ENCODE peak calls at places on chromosomes 1 and 21, in ten cellular contexts. Z is ovary, C is IMR-90, D is tibial nerve, E is testis, V is Peyer's patch, B is body of pancreas, N is uterus, X is HCT116, Q is heart left ventricle. U is an unnamed sample.

GRCh38 chr21:41776778-41777177 is 9.9 kb upstream of the RIPK4 start:
- DNase-seq in Z (no peak), C (no peak), D (no peak), E (no peak), V (no peak), B (no peak), N (no peak), X (no peak), Q (no peak), U (no peak)

GRCh38 chr1:236952279-236953003 is 51.8 kb downstream of the MT1HL1 start:
- DNase-seq in Z (no peak), C (no peak), D (no peak), E (no peak), V (no peak), B (no peak), N (no peak), X (no peak), Q (no peak), U (no peak)

GRCh38 chr1:107865627-107866026 is 99.4 kb downstream of the VAV3 start:
- DNase-seq in Z (no peak), C (no peak), D (no peak), E (no peak), V (no peak), B (no peak), N (no peak), X (no peak), Q (no peak), U (no peak)

GRCh38 chr1:241485554-241485992 is 34.0 kb downstream of the FH start:
- DNase-seq in Z (no peak), C (peak; percentile 16), D (no peak), E (no peak), V (no peak), B (no peak), N (no peak), X (peak; percentile 12), Q (no peak), U (no peak)

GRCh38 chr1:226682841-226683800 is 56.0 kb downstream of the ITPKB start:
- DNase-seq in Z (no peak), C (no peak), D (no peak), E (no peak), V (no peak), B (no peak), N (no peak), X (no peak), Q (no peak), U (no peak)

GRCh38 chr1:167899253-167899681 is 14.7 kb downstream of the ADCY10 start:
- DNase-seq in Z (peak; percentile 62), C (peak; percentile 71), D (peak; percentile 21), E (no peak), V (no peak), B (no peak), N (peak; percentile 27), X (no peak), Q (peak; percentile 40), U (no peak)

GRCh38 chr1:99438656-99439055 is 174.4 kb downstream of the PLPPR4 start:
- DNase-seq in Z (no peak), C (peak; percentile 6), D (no peak), E (no peak), V (no peak), B (no peak), N (no peak), X (no peak), Q (no peak), U (no peak)

GRCh38 chr1:88061106-88061829 is 622.8 kb upstream of the PKN2 start:
- DNase-seq in Z (no peak), C (peak; percentile 70), D (peak; percentile 70), E (peak; percentile 78), V (no peak), B (peak; percentile 49), N (peak; percentile 17), X (peak; percentile 61), Q (peak; percentile 54), U (no peak)

GRCh38 chr1:100704473-100704872 is 15.1 kb upstream of the VCAM1 start:
- DNase-seq in Z (no peak), C (no peak), D (no peak), E (no peak), V (no peak), B (no peak), N (no peak), X (no peak), Q (no peak), U (no peak)

GRCh38 chr1:118325545-118326225 is 140.7 kb upstream of the SPAG17 start:
- DNase-seq in Z (no peak), C (no peak), D (no peak), E (no peak), V (no peak), B (no peak), N (no peak), X (no peak), Q (no peak), U (no peak)

DNA sequence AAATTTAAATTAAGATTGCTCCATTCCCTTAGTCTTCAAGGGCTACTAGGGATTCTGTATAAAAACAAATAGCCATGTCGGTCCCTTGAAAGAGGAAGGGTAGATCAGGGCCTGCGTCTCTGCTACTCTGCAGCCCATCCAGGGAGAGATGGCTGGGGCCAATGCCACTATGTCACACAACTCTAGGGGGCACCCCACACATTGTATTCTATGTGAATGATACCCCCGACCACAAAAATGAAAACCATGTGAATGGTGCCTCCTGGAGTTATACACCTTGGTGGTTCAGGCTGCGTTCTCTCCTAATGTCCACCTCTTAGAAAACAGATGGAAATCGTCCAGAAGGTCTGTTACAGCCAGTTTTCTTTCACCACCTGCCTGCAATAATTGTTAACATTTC is 18.0 kb downstream of the PIK3C2B start:
- DNase-seq in Z (no peak), C (no peak), D (no peak), E (no peak), V (no peak), B (no peak), N (no peak), X (no peak), Q (no peak), U (no peak)
- TF ChIP-seq CTCF in Z (no peak), C (no peak), D (no peak), E (no peak), V (no peak), B (no peak), N (no peak), X (no peak), Q (no peak), U (no peak)

GRCh38 chr1:225506727-225507126 is 78.9 kb upstream of the LBR start:
- DNase-seq in Z (no peak), C (no peak), D (no peak), E (no peak), V (no peak), B (no peak), N (no peak), X (no peak), Q (no peak), U (no peak)
- H3K36me3 ChIP-seq in Z (no peaks in the 10 kb centered on the region), C (peaks cover 7% of the 10 kb centered on the region), D (no peaks in the 10 kb centered on the region), E (no peaks in the 10 kb centered on the region), V (no peaks in the 10 kb centered on the region), B (peaks cover 3% of the 10 kb centered on the region), N (no peaks in the 10 kb centered on the region), X (peaks cover 3% of the 10 kb centered on the region), Q (peaks cover 6% of the 10 kb centered on the region), U (no peaks in the 10 kb centered on the region)

GRCh38 chr21:33937931-33938339 is 22.3 kb upstream of the ATP5PO start:
- DNase-seq in Z (no peak), C (no peak), D (no peak), E (no peak), V (no peak), B (no peak), N (no peak), X (no peak), Q (no peak), U (no peak)
- TF ChIP-seq POLR2A in Z (no peak), C (no peak), D (no peak), E (no peak), V (no peak), B (no peak), N (no peak), X (no peak), Q (no peak), U (no peak)

DNA sequence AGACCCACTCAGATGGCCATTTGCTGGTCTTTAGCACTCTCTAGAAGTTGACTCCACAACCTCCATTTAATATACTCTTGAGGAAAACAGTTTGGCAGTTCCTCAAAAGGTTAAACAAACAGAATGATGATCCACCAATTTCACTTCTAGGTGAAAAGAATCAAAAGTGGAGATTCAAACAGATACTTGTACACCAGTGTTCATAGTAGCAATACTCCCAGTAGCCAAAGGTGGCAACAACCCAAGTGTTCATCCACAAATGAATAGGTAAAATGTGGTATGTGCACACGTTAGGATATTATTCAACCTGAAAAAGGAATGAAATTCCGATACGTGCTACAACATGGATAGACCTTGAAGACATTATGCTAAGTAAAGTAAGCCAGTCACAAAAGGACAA is 6.3 kb downstream of the PRCC start:
- DNase-seq in Z (no peak), C (no peak), D (no peak), E (no peak), V (no peak), B (no peak), N (no peak), X (no peak), Q (no peak), U (no peak)
- TF ChIP-seq CTCF in Z (no peak), C (no peak), D (no peak), E (no peak), V (peak; percentile 13), B (peak; percentile 5), N (no peak), X (no peak), Q (no peak), U (no peak)

GRCh38 chr1:17632106-17632505 is 92.6 kb downstream of the ARHGEF10L start:
- DNase-seq in Z (no peak), C (no peak), D (no peak), E (no peak), V (no peak), B (no peak), N (no peak), X (no peak), Q (no peak), U (no peak)
- H3K36me3 ChIP-seq in Z (no peaks in the 10 kb centered on the region), C (peaks cover 30% of the 10 kb centered on the region), D (peaks cover 3% of the 10 kb centered on the region), E (no peaks in the 10 kb centered on the region), V (peaks cover 99% of the 10 kb centered on the region), B (peaks cover 54% of the 10 kb centered on the region), N (no peaks in the 10 kb centered on the region), X (no peaks in the 10 kb centered on the region), Q (peaks cover 75% of the 10 kb centered on the region), U (peaks cover 100% of the 10 kb centered on the region)

DNA sequence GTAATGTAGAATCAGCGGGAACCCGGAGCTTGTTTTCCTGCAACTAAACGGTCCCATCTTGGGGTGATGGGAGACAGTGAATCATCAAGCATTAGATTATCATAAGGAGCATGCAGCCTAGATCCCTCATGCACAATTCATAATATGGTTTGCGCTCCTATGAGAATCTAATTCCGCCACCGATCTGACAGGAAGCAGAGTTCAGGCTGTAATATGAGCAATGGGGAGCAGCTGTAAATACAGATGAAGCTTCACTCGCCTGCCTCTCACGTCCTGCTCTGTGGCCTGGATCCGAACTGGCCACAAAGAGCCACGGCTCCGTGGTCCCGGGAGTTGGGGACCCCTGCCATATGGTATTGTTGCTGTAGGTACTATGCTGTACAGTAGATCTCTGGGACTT is 1.6 kb downstream of the IFI44 start:
- DNase-seq in Z (no peak), C (peak; percentile 13), D (peak; percentile 22), E (no peak), V (no peak), B (no peak), N (no peak), X (no peak), Q (no peak), U (no peak)
- TF ChIP-seq POLR2A in Z (no peak), C (no peak), D (no peak), E (no peak), V (no peak), B (no peak), N (no peak), X (no peak), Q (no peak), U (no peak)